ENCODE peak calls at places on chromosomes 16 and 17, in four cellular contexts. One of them, this sample, is unnamed.

GRCh38 chr16:2751577-2752034 is 832 bp upstream of the SRRM2 start:
- DNase-seq in H9: peak; percentile 90
- DNase-seq in IMR-90: no peak
- DNase-seq in H1: no peak
- DNase-seq in this sample: peak; percentile 88

GRCh38 chr17:80575057-80575875 is 30.6 kb downstream of the RPTOR start:
- DNase-seq in H1: peak; percentile 95
- DNase-seq in IMR-90: peak; percentile 89
- DNase-seq in H9: peak; percentile 93
- DNase-seq in this sample: peak; percentile 88

GRCh38 chr17:35747540-35748017 is 5.5 kb downstream of the GAS2L2 start:
- DNase-seq in IMR-90: peak; percentile 75
- DNase-seq in H1: peak; percentile 92
- DNase-seq in H9: peak; percentile 88
- DNase-seq in this sample: peak; percentile 85

GRCh38 chr16:1433756-1434155 is 2.9 kb downstream of the PERCC1 start:
- DNase-seq in H9: no peak
- DNase-seq in IMR-90: no peak
- DNase-seq in H1: no peak
- DNase-seq in this sample: no peak

GRCh38 chr17:38727661-38728220 is 2.4 kb upstream of the CISD3 start:
- DNase-seq in H9: no peak
- DNase-seq in IMR-90: no peak
- DNase-seq in H1: no peak
- DNase-seq in this sample: no peak

GRCh38 chr16:29961127-29961478 is 776 bp upstream of the TMEM219 start:
- DNase-seq in H1: no peak
- DNase-seq in H9: no peak
- DNase-seq in IMR-90: no peak
- DNase-seq in this sample: no peak

GRCh38 chr17:72077326-72077960 is 43.4 kb upstream of the SOX9 start:
- DNase-seq in H9: no peak
- DNase-seq in H1: no peak
- DNase-seq in IMR-90: peak; percentile 10
- DNase-seq in this sample: peak; percentile 58

GRCh38 chr17:42743595-42744282 is 1.1 kb downstream of the EZH1 start:
- DNase-seq in H9: no peak
- DNase-seq in IMR-90: no peak
- DNase-seq in H1: no peak
- DNase-seq in this sample: peak; percentile 55

GRCh38 chr17:17752822-17753448 is 71.7 kb downstream of the RAI1 start:
- DNase-seq in IMR-90: no peak
- DNase-seq in H1: no peak
- DNase-seq in H9: peak; percentile 69
- DNase-seq in this sample: peak; percentile 62

GRCh38 chr16:84976644-84977400 is 34.5 kb downstream of the ZDHHC7 start:
- DNase-seq in IMR-90: no peak
- DNase-seq in H1: no peak
- DNase-seq in H9: no peak
- DNase-seq in this sample: no peak

GRCh38 chr17:17104494-17104893 is 62.2 kb downstream of the MPRIP start:
- DNase-seq in IMR-90: no peak
- DNase-seq in H9: no peak
- DNase-seq in H1: no peak
- DNase-seq in this sample: no peak

GRCh38 chr16:74607310-74607966 is 524 bp upstream of the GLG1 start:
- DNase-seq in H1: no peak
- DNase-seq in IMR-90: no peak
- DNase-seq in H9: no peak
- DNase-seq in this sample: no peak

DNA sequence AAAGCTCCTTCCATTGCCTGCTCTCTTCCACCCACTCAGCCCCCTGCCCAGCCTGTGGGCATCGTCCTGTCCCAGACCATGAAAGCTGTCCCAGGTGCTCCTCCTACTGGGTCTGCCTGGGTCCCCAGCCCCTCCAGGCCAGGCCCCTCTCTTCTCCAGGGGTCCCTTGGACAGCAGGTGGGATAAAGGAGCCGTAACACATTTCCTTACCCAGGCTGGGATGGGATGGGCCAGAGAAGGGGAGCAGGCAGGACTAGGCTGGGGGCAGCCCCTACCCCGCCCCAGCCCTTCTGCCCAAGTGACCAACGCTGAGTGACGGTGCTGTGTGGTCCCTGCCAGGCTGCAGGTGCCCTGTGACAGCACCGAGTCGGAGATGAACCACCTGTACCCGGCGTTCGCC is 80.1 kb downstream of the MGAT5B start:
- DNase-seq in H1: no peak
- DNase-seq in IMR-90: no peak
- DNase-seq in H9: no peak
- DNase-seq in this sample: no peak
- H4K5ac ChIP-seq in H1: no peak overlapping the region
- H4K5ac ChIP-seq in IMR-90: no peak overlapping the region
- H4K5ac ChIP-seq in H9: no peak overlapping the region
- H4K5ac ChIP-seq in this sample: no peak overlapping the region

DNA sequence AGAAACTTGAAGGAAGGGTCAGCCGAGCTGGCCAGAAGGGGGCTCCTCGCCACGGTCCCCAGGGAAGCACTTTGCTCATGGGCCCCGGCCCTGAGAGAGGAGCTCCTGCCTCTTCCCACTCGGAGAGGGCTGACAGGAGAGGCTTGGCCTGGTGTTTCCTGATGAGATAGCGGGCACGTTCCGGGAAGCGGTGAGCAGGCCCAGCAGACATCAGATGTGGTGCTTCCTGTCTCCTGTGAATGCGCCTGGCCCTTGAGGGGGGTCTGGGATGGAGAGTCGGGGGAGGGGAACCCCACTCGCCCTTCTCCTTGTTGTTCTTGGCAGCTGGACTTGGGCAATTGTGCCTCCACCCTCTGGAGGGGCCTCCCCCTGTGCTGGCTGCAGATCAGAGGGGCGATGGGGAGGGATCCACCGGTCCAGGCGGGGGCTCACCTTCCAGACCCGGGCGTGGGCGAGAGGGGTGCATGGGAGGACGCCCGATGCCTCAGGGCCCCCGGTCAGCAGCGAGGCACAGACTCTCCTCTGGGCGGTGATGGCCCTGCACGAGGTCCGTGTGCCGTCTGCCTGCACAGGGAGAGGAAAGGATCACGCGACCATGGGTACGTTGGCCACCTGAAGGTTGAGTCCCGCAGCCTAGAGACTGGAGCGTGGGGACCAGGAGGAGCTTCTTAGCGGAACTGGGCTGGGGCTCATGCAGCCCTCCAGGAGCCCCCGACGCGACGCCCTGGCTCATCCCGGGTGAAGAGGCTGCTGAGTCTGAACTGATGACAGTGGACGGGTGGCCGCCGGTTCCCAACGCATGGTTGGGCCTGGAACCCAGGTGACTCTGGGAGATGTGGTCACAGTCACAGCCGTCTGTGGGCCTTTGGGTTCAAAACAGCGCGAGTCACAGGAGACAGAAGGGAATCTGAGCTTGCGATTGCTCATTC is 25.4 kb downstream of the METRNL start:
- DNase-seq in H9: no peak
- DNase-seq in IMR-90: no peak
- DNase-seq in H1: no peak
- DNase-seq in this sample: no peak
- H2BK5ac ChIP-seq in H9: no peak overlapping the region
- H2BK5ac ChIP-seq in IMR-90: no peak overlapping the region
- H2BK5ac ChIP-seq in H1: no peak overlapping the region
- H2BK5ac ChIP-seq in this sample: no peak overlapping the region

GRCh38 chr16:27109666-27110523 is 43.2 kb downstream of the C16orf82 start:
- DNase-seq in IMR-90: peak; percentile 47
- DNase-seq in H9: peak; percentile 90
- DNase-seq in H1: peak; percentile 99
- DNase-seq in this sample: peak; percentile 83

GRCh38 chr16:27111486-27111885 is 44.8 kb downstream of the C16orf82 start:
- DNase-seq in IMR-90: no peak
- DNase-seq in H1: no peak
- DNase-seq in H9: no peak
- DNase-seq in this sample: peak; percentile 53

GRCh38 chr16:27108826-27109665 is 42.3 kb downstream of the C16orf82 start:
- DNase-seq in IMR-90: no peak
- DNase-seq in H1: no peak
- DNase-seq in H9: no peak
- DNase-seq in this sample: no peak

GRCh38 chr16:27112093-27112811 is 45.5 kb downstream of the C16orf82 start:
- DNase-seq in IMR-90: no peak
- DNase-seq in H9: no peak
- DNase-seq in H1: no peak
- DNase-seq in this sample: no peak

GRCh38 chr16:27110524-27110896 is 43.8 kb downstream of the C16orf82 start:
- DNase-seq in IMR-90: no peak
- DNase-seq in H9: no peak
- DNase-seq in H1: no peak
- DNase-seq in this sample: no peak
- H2BK120ac ChIP-seq in IMR-90: peak overlapping the region; percentile 3
- H2BK120ac ChIP-seq in H9: no peak overlapping the region
- H2BK120ac ChIP-seq in H1: no peak overlapping the region
- H2BK120ac ChIP-seq in this sample: no peak overlapping the region

GRCh38 chr17:74339537-74340195 is 13.6 kb downstream of the KIF19 start:
- DNase-seq in IMR-90: no peak
- DNase-seq in H9: no peak
- DNase-seq in H1: no peak
- DNase-seq in this sample: no peak
- H4K5ac ChIP-seq in IMR-90: no peak overlapping the region
- H4K5ac ChIP-seq in H9: no peak overlapping the region
- H4K5ac ChIP-seq in H1: no peak overlapping the region
- H4K5ac ChIP-seq in this sample: no peak overlapping the region

GRCh38 chr17:41301916-41302901 is at the start of gene KRTAP29-1:
- DNase-seq in H9: no peak
- DNase-seq in H1: no peak
- DNase-seq in IMR-90: no peak
- DNase-seq in this sample: no peak
- H2BK5ac ChIP-seq in H9: no peak within 1 kb of the TSS
- H2BK5ac ChIP-seq in H1: no peak within 1 kb of the TSS
- H2BK5ac ChIP-seq in IMR-90: no peak within 1 kb of the TSS
- H2BK5ac ChIP-seq in this sample: no peak within 1 kb of the TSS

DNA sequence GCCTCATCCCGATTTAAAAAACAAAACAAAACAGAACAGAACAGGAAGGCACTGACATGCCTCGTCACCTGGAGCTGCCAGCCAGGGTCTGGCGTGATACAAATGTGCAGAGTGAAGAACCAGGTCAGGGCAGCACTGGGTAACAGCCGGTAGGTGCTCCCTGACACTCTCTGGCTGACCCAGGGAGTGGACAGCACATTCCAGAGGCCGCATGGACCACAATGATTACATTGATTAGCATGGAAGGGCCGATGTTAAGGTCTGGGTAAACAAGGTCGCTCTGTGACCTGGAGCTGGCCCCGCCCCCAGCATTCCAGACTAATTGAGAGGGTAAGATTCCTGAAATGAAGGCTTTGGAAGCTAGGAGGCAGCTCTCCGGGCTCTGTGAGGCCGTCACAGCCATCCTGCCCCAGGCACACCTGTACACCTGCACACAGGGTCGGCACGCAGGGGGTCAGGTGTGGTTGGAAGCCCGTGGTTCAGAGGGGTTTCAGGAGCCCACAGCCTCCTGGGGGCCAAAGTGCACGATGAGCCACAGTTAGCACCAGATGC is 21.4 kb downstream of the PIEZO1 start:
- DNase-seq in H9: peak; percentile 89
- DNase-seq in IMR-90: no peak
- DNase-seq in H1: peak; percentile 85
- DNase-seq in this sample: peak; percentile 96
- H2BK120ac ChIP-seq in H9: no peak overlapping the region
- H2BK120ac ChIP-seq in IMR-90: no peak overlapping the region
- H2BK120ac ChIP-seq in H1: no peak overlapping the region
- H2BK120ac ChIP-seq in this sample: no peak overlapping the region

DNA sequence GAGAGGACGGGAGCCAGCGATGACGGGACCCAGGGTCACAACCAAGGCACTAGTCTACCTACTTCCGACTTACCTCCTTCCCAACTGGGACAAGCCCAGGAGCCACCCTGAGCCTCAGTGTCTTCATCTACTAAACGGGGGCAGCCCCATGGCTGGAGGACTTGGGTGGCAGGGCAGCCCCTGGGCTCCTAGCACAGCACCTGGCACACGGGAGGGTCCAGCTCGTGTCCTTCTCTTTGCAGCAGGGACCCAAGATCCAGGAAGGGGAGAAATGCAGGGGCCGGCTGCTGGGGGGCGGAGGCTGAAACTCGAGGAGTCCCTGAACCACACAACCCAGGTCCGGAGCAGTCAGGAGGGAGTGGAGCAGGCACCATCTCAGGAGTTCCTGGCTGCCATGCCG is 63.2 kb downstream of the ABR start:
- DNase-seq in H1: no peak
- DNase-seq in IMR-90: no peak
- DNase-seq in H9: no peak
- DNase-seq in this sample: no peak
- H4K5ac ChIP-seq in H1: no peak overlapping the region
- H4K5ac ChIP-seq in IMR-90: no peak overlapping the region
- H4K5ac ChIP-seq in H9: no peak overlapping the region
- H4K5ac ChIP-seq in this sample: no peak overlapping the region

GRCh38 chr17:40598928-40599627 is 33.8 kb upstream of the CCR7 start:
- DNase-seq in H9: no peak
- DNase-seq in H1: no peak
- DNase-seq in IMR-90: peak; percentile 37
- DNase-seq in this sample: no peak

GRCh38 chr17:40596261-40596919 is 31.1 kb upstream of the CCR7 start:
- DNase-seq in H9: no peak
- DNase-seq in H1: no peak
- DNase-seq in IMR-90: peak; percentile 10
- DNase-seq in this sample: peak; percentile 67

GRCh38 chr17:40600486-40601046 is 35.3 kb upstream of the CCR7 start:
- DNase-seq in IMR-90: no peak
- DNase-seq in H1: peak; percentile 20
- DNase-seq in H9: no peak
- DNase-seq in this sample: peak; percentile 50

GRCh38 chr17:40597168-40598020 is 32.1 kb upstream of the CCR7 start:
- DNase-seq in H9: no peak
- DNase-seq in H1: no peak
- DNase-seq in IMR-90: no peak
- DNase-seq in this sample: no peak

GRCh38 chr17:40598021-40598927 is 33.0 kb upstream of the CCR7 start:
- DNase-seq in H1: no peak
- DNase-seq in IMR-90: no peak
- DNase-seq in H9: no peak
- DNase-seq in this sample: no peak
- H2BK5ac ChIP-seq in H1: no peak overlapping the region
- H2BK5ac ChIP-seq in IMR-90: no peak overlapping the region
- H2BK5ac ChIP-seq in H9: no peak overlapping the region
- H2BK5ac ChIP-seq in this sample: no peak overlapping the region

DNA sequence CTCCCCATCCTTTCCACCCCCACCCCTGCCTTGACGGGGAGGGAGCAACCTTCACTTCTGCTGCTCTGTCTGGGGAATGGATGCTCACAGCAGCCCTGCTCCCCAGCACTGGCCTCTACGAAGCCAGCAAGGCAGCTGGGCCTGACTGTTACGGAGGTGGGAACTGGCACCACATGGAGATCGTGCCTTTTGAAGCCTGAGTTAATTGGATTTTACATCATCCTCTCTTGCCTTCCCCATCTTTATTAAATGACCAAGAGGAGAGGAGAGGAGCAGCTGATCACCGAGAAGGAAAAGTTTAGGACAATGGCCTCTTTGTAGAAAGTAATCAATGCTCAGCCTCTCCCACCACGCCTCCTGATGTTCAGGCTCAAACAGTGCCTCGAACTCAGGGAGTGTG is 187.0 kb upstream of the RPL38 start:
- DNase-seq in IMR-90: no peak
- DNase-seq in H1: no peak
- DNase-seq in H9: no peak
- DNase-seq in this sample: no peak
- H2BK120ac ChIP-seq in IMR-90: no peak overlapping the region
- H2BK120ac ChIP-seq in H1: no peak overlapping the region
- H2BK120ac ChIP-seq in H9: no peak overlapping the region
- H2BK120ac ChIP-seq in this sample: no peak overlapping the region

This sample was measured in mesendoderm.